ENCODE peak calls at places on chromosomes 6 and 20, in four cellular contexts. Z is K562, P is A549, U is HepG2. J is an unnamed sample.

GRCh38 chr6:48084201-48084600 is 26.8 kb downstream of the PTCHD4 start:
- DNase-seq in Z (no peak), P (no peak), U (no peak), J (peak; percentile 2)

GRCh38 chr6:118902731-118903130 is 8.8 kb downstream of the ASF1A start:
- DNase-seq in Z (no peak), P (no peak), U (no peak), J (peak; percentile 36)

GRCh38 chr6:4125933-4126864 is 9.2 kb downstream of the ECI2 start:
- DNase-seq in Z (no peak), P (peak; percentile 61), U (peak; percentile 84), J (peak; percentile 90)

GRCh38 chr6:75204959-75205775 is 686 bp downstream of the COL12A1 start:
- DNase-seq in Z (no peak), P (peak; percentile 22), U (no peak), J (peak; percentile 82)

GRCh38 chr6:164419099-164419498 is 890.3 kb downstream of the C6orf118 start:
- DNase-seq in Z (no peak), P (no peak), U (no peak), J (no peak)

GRCh38 chr6:52512199-52512598 is 64.7 kb downstream of the TRAM2 start:
- DNase-seq in Z (peak; percentile 47), P (peak; percentile 43), U (no peak), J (peak; percentile 88)

GRCh38 chr20:62944184-62944583 is 6.2 kb downstream of the GID8 start:
- DNase-seq in Z (no peak), P (no peak), U (no peak), J (no peak)

GRCh38 chr6:25237579-25237978 is 41.6 kb upstream of the CARMIL1 start:
- DNase-seq in Z (no peak), P (no peak), U (no peak), J (peak; percentile 37)

GRCh38 chr20:33812673-33813462 is 1.7 kb downstream of the CHMP4B start:
- DNase-seq in Z (peak; percentile 29), P (peak; percentile 42), U (peak; percentile 91), J (no peak)

GRCh38 chr6:99254616-99255550 is 94.6 kb downstream of the FAXC start:
- DNase-seq in Z (no peak), P (no peak), U (no peak), J (no peak)

GRCh38 chr6:15715060-15715459 is 52.2 kb upstream of the DTNBP1 start:
- DNase-seq in Z (no peak), P (no peak), U (no peak), J (no peak)

GRCh38 chr6:50868466-50868865 is 49.8 kb downstream of the TFAP2B start:
- DNase-seq in Z (no peak), P (no peak), U (no peak), J (no peak)

GRCh38 chr20:49775229-49775693 is 37.4 kb upstream of the SLC9A8 start:
- DNase-seq in Z (peak; percentile 50), P (peak; percentile 78), U (peak; percentile 96), J (peak; percentile 72)

GRCh38 chr20:4513720-4514119 is 208.0 kb upstream of the PRND start:
- DNase-seq in Z (no peak), P (peak; percentile 48), U (no peak), J (peak; percentile 84)

GRCh38 chr6:29553268-29554057 is 6.1 kb downstream of the UBD start:
- DNase-seq in Z (no peak), P (no peak), U (no peak), J (peak; percentile 54)

DNA sequence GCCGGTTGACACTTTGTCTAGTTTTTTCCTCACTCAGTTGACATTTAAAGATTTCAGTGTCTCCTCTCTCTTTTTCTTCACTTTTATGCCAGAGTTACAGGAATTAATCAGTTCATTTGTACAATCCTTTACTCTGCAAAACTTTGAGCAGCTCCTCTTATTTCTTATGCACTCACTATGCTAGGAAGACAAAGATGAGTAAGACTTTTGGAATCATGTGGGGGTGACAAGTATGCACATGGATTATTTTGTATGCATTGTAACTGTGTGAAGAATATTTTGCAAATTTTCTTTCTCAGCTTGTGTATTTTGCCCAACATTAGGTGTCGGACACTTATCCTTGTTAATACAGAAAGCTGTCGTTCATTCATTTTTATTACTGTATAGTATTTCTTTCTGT is 88.6 kb downstream of the PPP1R14C start:
- DNase-seq in Z (no peak), P (no peak), U (no peak), J (peak; percentile 57)
- H3K4me2 ChIP-seq in Z (no peak overlapping the region), P (no peak overlapping the region), U (no peak overlapping the region), J (no peak overlapping the region)

GRCh38 chr6:169963581-169964297 is 212.3 kb downstream of the ERMARD start:
- DNase-seq in Z (no peak), P (no peak), U (no peak), J (no peak)
- TF ChIP-seq MAZ in Z (no peak), P (no peak), U (no peak), J (no peak)

DNA sequence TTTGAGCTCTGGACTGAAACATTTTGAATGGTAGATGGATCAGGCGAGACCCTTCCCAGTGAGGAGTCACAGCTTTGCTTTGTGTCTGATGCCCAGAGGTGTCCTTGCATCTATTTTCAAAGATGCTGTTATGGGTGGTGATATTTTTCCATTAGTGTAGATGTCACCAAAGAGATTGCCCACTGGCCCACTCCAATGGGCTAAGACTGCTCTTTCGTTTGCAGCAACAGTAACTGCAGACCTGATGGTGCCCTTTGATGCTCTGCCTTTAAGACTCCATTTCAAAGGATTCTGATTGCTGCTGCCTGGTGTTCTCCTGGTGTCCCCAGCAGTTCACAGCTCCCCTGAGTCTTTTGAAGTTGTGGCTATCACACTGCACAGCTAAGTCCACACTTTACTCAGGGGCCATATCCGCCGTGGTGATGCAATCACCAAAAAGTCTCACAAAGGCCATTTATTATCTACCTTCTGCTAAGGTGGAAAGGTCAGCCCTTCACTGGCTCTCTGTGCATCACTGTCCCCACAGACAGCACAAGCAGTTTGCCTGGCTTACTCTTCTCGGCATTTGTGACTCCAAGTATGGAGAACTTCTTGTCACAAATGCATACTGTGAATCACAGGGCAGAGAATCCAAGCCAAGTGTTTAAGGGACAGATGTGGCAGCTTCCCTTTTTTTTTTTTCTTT is 56.4 kb downstream of the NOX3 start:
- DNase-seq in Z (no peak), P (no peak), U (peak; percentile 100), J (no peak)
- H3K4me2 ChIP-seq in Z (no peak overlapping the region), P (no peak overlapping the region), U (peak overlapping the region; percentile 51), J (no peak overlapping the region)

GRCh38 chr6:116206231-116206903 is 47.5 kb downstream of the TSPYL4 start:
- DNase-seq in Z (no peak), P (no peak), U (no peak), J (no peak)
- TF ChIP-seq MAZ in Z (no peak), P (no peak), U (no peak), J (no peak)